ENCODE peak calls at places on chromosomes 16 and 17, in eight cellular contexts. G, K, T, V, U, H, R and B are unnamed samples.

GRCh38 chr16:69848635-69849545 is 86.8 kb downstream of the WWP2 start:
- DNase-seq in T (no peak), R (peak; percentile 78), V (no peak), H (peak; percentile 94), G (no peak), U (no peak), K (no peak), B (peak; percentile 74)

GRCh38 chr17:56978441-56979090 is 635 bp downstream of the SCPEP1 start:
- DNase-seq in T (no peak), U (no peak), G (no peak), V (no peak), K (no peak), R (no peak), H (no peak), B (no peak)

GRCh38 chr16:64893386-64893785 is 228.5 kb downstream of the CDH11 start:
- DNase-seq in V (no peak), H (no peak), G (no peak), R (no peak), U (no peak), K (no peak), T (no peak), B (no peak)

GRCh38 chr16:54507091-54507490 is 220.5 kb upstream of the IRX3 start:
- DNase-seq in U (no peak), R (no peak), G (no peak), H (no peak), V (no peak), T (no peak), K (no peak), B (no peak)

GRCh38 chr16:30677931-30678585 is 19.8 kb downstream of the FBRS start:
- DNase-seq in U (no peak), H (no peak), V (peak; percentile 98), R (no peak), G (no peak), K (no peak), T (no peak), B (no peak)

GRCh38 chr17:81481011-81481799 is 31.4 kb downstream of the ACTG1 start:
- DNase-seq in T (no peak), G (peak; percentile 99), R (peak; percentile 78), H (no peak), V (peak; percentile 77), K (no peak), U (no peak), B (peak; percentile 68)

GRCh38 chr16:82655315-82655714 is 28.5 kb downstream of the CDH13 start:
- DNase-seq in U (peak; percentile 50), G (no peak), R (peak; percentile 36), H (no peak), V (no peak), T (no peak), K (no peak), B (no peak)

GRCh38 chr16:75238853-75239371 is 12.5 kb downstream of the BCAR1 start:
- DNase-seq in R (no peak), K (no peak), V (no peak), T (no peak), G (no peak), U (no peak), H (no peak), B (no peak)

GRCh38 chr17:17899486-17899885 is 62.7 kb upstream of the SREBF1 start:
- DNase-seq in K (no peak), T (no peak), G (no peak), V (no peak), R (no peak), H (no peak), U (no peak), B (no peak)

GRCh38 chr16:2149630-2150417 is 1.4 kb downstream of the RAB26 start:
- DNase-seq in G (peak; percentile 39), T (no peak), R (no peak), U (no peak), K (no peak), V (peak; percentile 53), H (no peak), B (no peak)

GRCh38 chr16:58639230-58639629 is 9.6 kb upstream of the CNOT1 start:
- DNase-seq in T (no peak), H (no peak), R (no peak), V (no peak), U (no peak), G (no peak), K (no peak), B (no peak)

GRCh38 chr16:19708498-19709205 is 9.4 kb downstream of the KNOP1 start:
- DNase-seq in K (no peak), R (no peak), V (no peak), G (no peak), U (no peak), H (no peak), T (no peak), B (no peak)

GRCh38 chr16:55367301-55367745 is 43.3 kb downstream of the IRX6 start:
- DNase-seq in U (no peak), R (no peak), H (no peak), T (no peak), K (no peak), G (no peak), V (no peak), B (no peak)

GRCh38 chr17:51739245-51739886 is 419.1 kb downstream of the CA10 start:
- DNase-seq in H (no peak), V (no peak), K (no peak), G (no peak), U (no peak), T (no peak), R (no peak), B (peak; percentile 23)

GRCh38 chr17:17849147-17849820 is 12.5 kb upstream of the SREBF1 start:
- DNase-seq in H (no peak), R (peak; percentile 62), V (no peak), T (no peak), G (peak; percentile 55), U (peak; percentile 55), K (no peak), B (no peak)

GRCh38 chr16:74867281-74867849 is 92.7 kb upstream of the FA2H start:
- DNase-seq in G (no peak), K (no peak), T (no peak), U (no peak), R (no peak), V (no peak), H (no peak), B (no peak)

GRCh38 chr16:19374402-19374801 is 43.3 kb upstream of the TMC5 start:
- DNase-seq in K (no peak), R (no peak), T (no peak), H (no peak), U (no peak), V (no peak), G (no peak), B (no peak)

GRCh38 chr17:5201011-5201410 is 9.3 kb upstream of the ZNF594 start:
- DNase-seq in V (no peak), H (no peak), R (no peak), T (no peak), G (no peak), K (no peak), U (no peak), B (no peak)

GRCh38 chr17:5198472-5198871 is 6.8 kb upstream of the ZNF594 start:
- DNase-seq in G (no peak), H (no peak), T (no peak), K (no peak), V (no peak), R (no peak), U (no peak), B (no peak)

GRCh38 chr17:5203178-5203907 is 11.7 kb upstream of the ZNF594 start:
- DNase-seq in R (no peak), T (no peak), G (no peak), V (no peak), H (no peak), K (no peak), U (no peak), B (no peak)

GRCh38 chr17:5200360-5200759 is 8.7 kb upstream of the ZNF594 start:
- DNase-seq in R (no peak), U (peak; percentile 71), G (no peak), H (no peak), T (no peak), V (no peak), K (no peak), B (no peak)

DNA sequence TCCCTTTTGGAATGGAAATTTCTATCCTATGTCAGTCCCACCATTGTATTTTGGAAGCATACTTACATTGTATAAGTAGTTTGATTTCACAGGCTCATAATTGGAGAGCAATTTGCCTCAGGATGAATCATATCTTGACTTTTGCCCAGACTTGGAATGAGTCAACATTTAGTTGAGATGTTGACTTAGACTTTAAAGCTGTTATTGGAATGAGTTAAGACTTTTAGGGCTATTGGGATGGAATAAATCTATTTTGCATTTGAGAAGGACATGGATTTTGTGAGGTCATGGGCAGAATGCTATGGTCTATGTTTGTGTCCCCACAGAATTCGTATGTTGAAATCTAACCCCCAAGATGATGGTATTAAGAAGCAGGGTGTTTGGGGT is 12.2 kb upstream of the ZNF594 start:
- DNase-seq in R (no peak), H (no peak), T (no peak), G (no peak), V (no peak), K (no peak), U (no peak), B (no peak)
- H3K4me3 ChIP-seq in R (no peak overlapping the region), H (no peak overlapping the region), T (no peak overlapping the region), G (no peak overlapping the region), V (no peak overlapping the region), K (no peak overlapping the region), U (no peak overlapping the region), B (no peak overlapping the region)

GRCh38 chr16:87854053-87854906 is 15.0 kb downstream of the SLC7A5 start:
- DNase-seq in H (no peak), R (no peak), K (no peak), V (no peak), T (no peak), G (peak; percentile 98), U (no peak), B (no peak)

GRCh38 chr16:87851601-87852000 is 17.7 kb downstream of the SLC7A5 start:
- DNase-seq in V (no peak), T (no peak), U (no peak), K (no peak), G (no peak), R (no peak), H (no peak), B (no peak)

GRCh38 chr16:87854907-87855683 is 14.2 kb downstream of the SLC7A5 start:
- DNase-seq in U (no peak), G (no peak), R (no peak), K (no peak), H (no peak), T (no peak), V (no peak), B (no peak)

GRCh38 chr16:87851141-87851587 is 18.1 kb downstream of the SLC7A5 start:
- DNase-seq in K (no peak), R (no peak), T (no peak), G (no peak), V (no peak), U (no peak), H (no peak), B (no peak)

GRCh38 chr16:87853411-87854052 is 15.8 kb downstream of the SLC7A5 start:
- DNase-seq in T (peak; percentile 79), G (peak; percentile 93), H (peak; percentile 98), V (peak; percentile 90), U (peak; percentile 57), K (peak; percentile 51), R (peak; percentile 95), B (peak; percentile 96)
- TF ChIP-seq POLR2AphosphoS5 in T (peak; percentile 71), G (peak; percentile 51), H (peak; percentile 92), V (peak; percentile 51), U (no peak), K (no peak), R (peak; percentile 93), B (peak; percentile 94)

GRCh38 chr16:31745900-31746299 is 127.7 kb upstream of the ZNF267 start:
- DNase-seq in K (no peak), T (no peak), G (no peak), U (no peak), R (no peak), V (no peak), H (no peak), B (no peak)
- H3K4me3 ChIP-seq in K (no peak overlapping the region), T (no peak overlapping the region), G (no peak overlapping the region), U (no peak overlapping the region), R (no peak overlapping the region), V (no peak overlapping the region), H (no peak overlapping the region), B (no peak overlapping the region)

GRCh38 chr16:81238296-81239011 is at the start of gene BCO1:
- DNase-seq in R (peak; percentile 56), K (no peak), G (no peak), U (no peak), V (peak; percentile 73), T (no peak), H (no peak), B (peak; percentile 20)
- TF ChIP-seq POLR2AphosphoS5 in R (no peak), K (no peak), G (no peak), U (no peak), V (no peak), T (no peak), H (no peak), B (peak; percentile 35)